ENCODE peak calls at places on chromosomes 4 and X, in six cellular contexts. H, L, F, T, Y and J are unnamed samples.

GRCh38 chr4:150569384-150569987 is 12.5 kb upstream of the MAB21L2 start:
- DNase-seq in H (no peak), L (no peak), F (no peak), T (no peak), Y (no peak), J (no peak)

GRCh38 chrX:16743604-16744325 is 24.4 kb downstream of the SYAP1 start:
- DNase-seq in H (no peak), L (no peak), F (no peak), T (no peak), Y (no peak), J (no peak)

GRCh38 chr4:174561556-174561955 is 39.3 kb upstream of the HPGD start:
- DNase-seq in H (no peak), L (no peak), F (no peak), T (no peak), Y (no peak), J (no peak)

GRCh38 chr4:150089732-150090131 is 11.5 kb downstream of the DCLK2 start:
- DNase-seq in H (no peak), L (no peak), F (no peak), T (no peak), Y (no peak), J (no peak)

GRCh38 chrX:19462879-19463278 is 52.4 kb downstream of the MAP3K15 start:
- DNase-seq in H (no peak), L (no peak), F (no peak), T (no peak), Y (no peak), J (no peak)

GRCh38 chrX:63128509-63128908 is 222.6 kb downstream of the SPIN4 start:
- DNase-seq in H (no peak), L (peak), F (peak), T (no peak), Y (no peak), J (no peak)

GRCh38 chrX:152927858-152928760 is 30.2 kb downstream of the ZNF185 start:
- DNase-seq in H (no peak), L (no peak), F (no peak), T (no peak), Y (no peak), J (peak)

GRCh38 chrX:153824348-153824747 is 6.0 kb downstream of the PDZD4 start:
- DNase-seq in H (no peak), L (no peak), F (no peak), T (no peak), Y (no peak), J (no peak)

GRCh38 chrX:153401133-153401764 is at the start of gene PNMA6E:
- DNase-seq in H (no peak), L (no peak), F (no peak), T (no peak), Y (no peak), J (peak)

GRCh38 chrX:151153086-151153485 is 23.3 kb upstream of the GPR50 start:
- DNase-seq in H (no peak), L (peak), F (no peak), T (no peak), Y (no peak), J (no peak)

GRCh38 chr4:8218371-8219050 is 19.4 kb downstream of the SH3TC1 start:
- DNase-seq in H (no peak), L (peak), F (no peak), T (no peak), Y (no peak), J (no peak)

GRCh38 chr4:77052352-77052751 is 23.4 kb downstream of the CCNI start:
- DNase-seq in H (no peak), L (peak), F (peak), T (no peak), Y (peak), J (no peak)

GRCh38 chr4:149914521-149915115 is 99.0 kb upstream of the IQCM start:
- DNase-seq in H (no peak), L (peak), F (peak), T (peak), Y (no peak), J (no peak)

GRCh38 chr4:123749408-123749807 is 352.8 kb downstream of the SPRY1 start:
- DNase-seq in H (peak), L (no peak), F (no peak), T (no peak), Y (no peak), J (no peak)

GRCh38 chrX:17550011-17550410 is 175.0 kb downstream of the NHS start:
- DNase-seq in H (no peak), L (no peak), F (no peak), T (no peak), Y (no peak), J (no peak)

GRCh38 chr4:141388483-141388882 is 167.8 kb downstream of the ZNF330 start:
- DNase-seq in H (no peak), L (no peak), F (no peak), T (no peak), Y (no peak), J (no peak)

GRCh38 chr4:35461931-35462659 is 782.2 kb downstream of the ARAP2 start:
- DNase-seq in H (no peak), L (peak), F (no peak), T (no peak), Y (no peak), J (peak)

GRCh38 chr4:159396151-159396550 is 293.3 kb downstream of the RAPGEF2 start:
- DNase-seq in H (no peak), L (no peak), F (no peak), T (no peak), Y (no peak), J (no peak)

GRCh38 chrX:101260435-101260834 is 30.7 kb downstream of the TAF7L start:
- DNase-seq in H (no peak), L (peak), F (peak), T (no peak), Y (no peak), J (no peak)

GRCh38 chrX:33725556-33726232 is 406.4 kb downstream of the FAM47A start:
- DNase-seq in H (no peak), L (peak), F (no peak), T (peak), Y (no peak), J (no peak)

GRCh38 chr4:7124643-7125442 is 57.0 kb upstream of the GRPEL1 start:
- DNase-seq in H (peak), L (peak), F (no peak), T (no peak), Y (peak), J (no peak)

GRCh38 chrX:143837010-143837409 is 46.9 kb upstream of the UBE2NL start:
- DNase-seq in H (no peak), L (no peak), F (no peak), T (no peak), Y (no peak), J (no peak)

GRCh38 chrX:129961180-129962083 is 21.0 kb upstream of the BCORL1 start:
- DNase-seq in H (no peak), L (peak), F (peak), T (no peak), Y (peak), J (no peak)

GRCh38 chr4:102438873-102439614 is 62.1 kb upstream of the NFKB1 start:
- DNase-seq in H (no peak), L (no peak), F (no peak), T (no peak), Y (no peak), J (no peak)

GRCh38 chr4:40199999-40200880 is 3.4 kb downstream of the RHOH start:
- DNase-seq in H (no peak), L (peak), F (peak), T (no peak), Y (peak), J (no peak)

GRCh38 chr4:153535735-153536494 is 69.8 kb downstream of the TMEM131L start:
- DNase-seq in H (no peak), L (no peak), F (no peak), T (no peak), Y (no peak), J (no peak)

GRCh38 chr4:15066140-15066539 is 63.9 kb downstream of the CPEB2 start:
- DNase-seq in H (no peak), L (no peak), F (no peak), T (no peak), Y (no peak), J (no peak)

GRCh38 chrX:661154-661553 is 30.6 kb downstream of the SHOX start:
- DNase-seq in H (no peak), L (no peak), F (no peak), T (no peak), Y (no peak), J (no peak)

GRCh38 chr4:183099537-183100297 is 660 bp downstream of the WWC2 start:
- DNase-seq in H (peak), L (peak), F (no peak), T (peak), Y (peak), J (peak)

GRCh38 chr4:113474017-113474416 is 287.5 kb downstream of the CAMK2D start:
- DNase-seq in H (no peak), L (no peak), F (no peak), T (no peak), Y (no peak), J (no peak)

GRCh38 chr4:116573540-116573939 is 511.8 kb downstream of the TRAM1L1 start:
- DNase-seq in H (no peak), L (no peak), F (no peak), T (no peak), Y (no peak), J (no peak)

GRCh38 chrX:80578518-80579105 is 158.4 kb downstream of the TENT5D start:
- DNase-seq in H (no peak), L (peak), F (peak), T (no peak), Y (no peak), J (no peak)

GRCh38 chr4:71240094-71240493 is 98.7 kb upstream of the SLC4A4 start:
- DNase-seq in H (no peak), L (no peak), F (no peak), T (no peak), Y (no peak), J (no peak)

GRCh38 chr4:110508827-110509446 is 33.0 kb downstream of the ENPEP start:
- DNase-seq in H (no peak), L (peak), F (peak), T (no peak), Y (no peak), J (no peak)

GRCh38 chr4:178081931-178082330 is 639.7 kb upstream of the AGA start:
- DNase-seq in H (no peak), L (no peak), F (no peak), T (no peak), Y (no peak), J (no peak)

GRCh38 chr4:53637348-53637747 is 46.1 kb upstream of the LNX1 start:
- DNase-seq in H (no peak), L (no peak), F (no peak), T (no peak), Y (no peak), J (no peak)

GRCh38 chr4:16692493-16692892 is 206.0 kb downstream of the LDB2 start:
- DNase-seq in H (no peak), L (no peak), F (no peak), T (no peak), Y (no peak), J (no peak)

DNA sequence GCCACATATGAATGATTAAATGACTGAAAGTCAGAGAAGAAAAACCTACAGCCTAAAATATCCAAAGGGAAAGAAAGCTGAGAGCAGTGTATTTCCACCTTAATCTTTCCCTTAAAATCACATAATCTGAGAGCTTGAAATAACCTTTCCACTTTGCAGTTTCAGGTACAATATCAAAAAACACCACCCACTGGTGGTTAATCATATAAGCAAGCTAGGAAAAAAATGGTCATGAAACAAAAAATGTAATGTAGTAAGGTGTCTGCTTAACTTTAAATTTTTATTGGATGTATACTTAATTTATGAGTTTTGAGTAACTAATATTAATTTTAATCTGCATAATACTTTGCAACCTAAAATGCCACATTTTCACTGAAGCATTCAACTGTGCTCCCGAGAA is 3.2 kb downstream of the PRDM5 start:
- DNase-seq in H (no peak), L (no peak), F (no peak), T (no peak), Y (no peak), J (no peak)
- TF ChIP-seq CTCF in H (no peak), L (no peak), F (no peak), T (peak), Y (no peak), J (peak)

DNA sequence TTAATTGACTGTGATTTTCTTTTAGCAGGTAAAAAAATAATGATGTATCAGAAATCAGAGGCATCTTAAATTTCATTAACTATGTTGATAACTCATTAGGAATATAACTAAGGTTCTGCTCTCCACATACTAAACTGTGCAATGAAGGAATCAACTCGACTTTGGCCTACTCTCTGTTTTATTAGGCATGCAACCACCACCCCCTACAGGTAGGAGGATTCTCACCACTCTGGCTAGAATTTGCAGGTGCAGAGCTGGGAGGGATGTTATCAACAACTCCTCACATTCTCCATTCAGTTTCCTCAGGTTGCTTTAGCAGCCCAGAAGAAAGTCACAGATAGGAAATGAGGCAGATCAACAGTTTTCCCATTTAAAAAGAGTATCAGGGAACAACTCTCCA is 160.1 kb downstream of the COX18 start:
- DNase-seq in H (no peak), L (no peak), F (no peak), T (no peak), Y (peak), J (no peak)
- TF ChIP-seq CTCF in H (peak), L (no peak), F (peak), T (no peak), Y (no peak), J (peak)

GRCh38 chrX:30343206-30343605 is 34.0 kb upstream of the NR0B1 start:
- DNase-seq in H (no peak), L (no peak), F (no peak), T (no peak), Y (no peak), J (no peak)
- TF ChIP-seq CTCF in H (no peak), L (no peak), F (no peak), T (no peak), Y (no peak), J (no peak)

GRCh38 chr4:62533573-62533972 is 1333.4 kb downstream of the ADGRL3 start:
- DNase-seq in H (no peak), L (no peak), F (no peak), T (no peak), Y (no peak), J (no peak)

GRCh38 chr4:62531250-62531649 is 1331.1 kb downstream of the ADGRL3 start:
- DNase-seq in H (no peak), L (no peak), F (no peak), T (no peak), Y (no peak), J (no peak)

GRCh38 chr4:62526671-62527070 is 1326.5 kb downstream of the ADGRL3 start:
- DNase-seq in H (no peak), L (no peak), F (no peak), T (no peak), Y (no peak), J (no peak)

GRCh38 chr4:62531731-62532130 is 1331.6 kb downstream of the ADGRL3 start:
- DNase-seq in H (no peak), L (peak), F (peak), T (no peak), Y (no peak), J (no peak)

DNA sequence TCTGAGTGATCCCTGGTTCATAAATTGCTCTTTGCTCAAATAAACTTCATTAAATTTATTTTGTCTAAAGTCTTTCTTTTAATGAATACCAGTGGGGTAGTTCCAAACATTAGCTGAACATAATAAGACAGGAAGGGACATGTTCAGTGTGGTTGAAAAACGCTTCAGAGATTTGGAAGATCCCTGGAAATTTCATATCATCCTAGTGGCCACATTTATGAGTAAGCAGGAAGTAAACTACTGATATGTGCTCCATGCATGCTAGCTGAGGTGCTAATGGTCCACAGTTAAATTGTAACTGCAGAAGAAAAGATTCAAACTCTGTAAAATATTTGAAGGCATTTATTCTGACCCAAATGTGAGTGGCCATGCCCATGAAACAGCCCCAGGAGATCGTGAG is 1328.7 kb downstream of the ADGRL3 start:
- DNase-seq in H (no peak), L (no peak), F (no peak), T (no peak), Y (no peak), J (no peak)
- TF ChIP-seq CTCF in H (no peak), L (no peak), F (no peak), T (no peak), Y (no peak), J (no peak)

GRCh38 chrX:7074135-7074907 is 73.2 kb upstream of the STS start:
- DNase-seq in H (no peak), L (no peak), F (no peak), T (no peak), Y (peak), J (no peak)
- TF ChIP-seq CTCF in H (no peak), L (no peak), F (no peak), T (peak), Y (no peak), J (peak)